ENCODE peak calls at places on chromosomes 5 and 9, in nine cellular contexts. B, T, Q, N, C, Y, X, A and F are unnamed samples.

GRCh38 chr5:146447734-146448380 is 724 bp downstream of the TCERG1 start:
- DNase-seq in X (no peak), C (no peak), T (peak; percentile 53), Q (peak; percentile 79), B (no peak), N (no peak), Y (no peak), A (peak; percentile 67), F (peak; percentile 65)

GRCh38 chr9:2181794-2182193 is 166.6 kb downstream of the SMARCA2 start:
- DNase-seq in X (no peak), A (no peak), B (no peak), C (no peak), N (no peak), Q (peak; percentile 18), Y (no peak), T (peak; percentile 69), F (no peak)

GRCh38 chr9:131500377-131500776 is 2.3 kb upstream of the POMT1 start:
- DNase-seq in B (no peak), N (peak; percentile 35), X (no peak), A (peak; percentile 80), T (no peak), Q (peak; percentile 11), Y (no peak), C (no peak), F (peak; percentile 42)

GRCh38 chr5:91182763-91183162 is 200.4 kb downstream of the ARRDC3 start:
- DNase-seq in Y (no peak), B (peak; percentile 16), N (no peak), X (no peak), A (no peak), C (peak; percentile 68), T (no peak), Q (no peak), F (no peak)

GRCh38 chr5:139306197-139306596 is 12.7 kb downstream of the MATR3 start:
- DNase-seq in X (no peak), Q (no peak), Y (no peak), A (no peak), N (no peak), T (no peak), B (no peak), C (no peak), F (no peak)

GRCh38 chr5:69285448-69286116 is 47.0 kb downstream of the CCDC125 start:
- DNase-seq in B (no peak), Y (no peak), N (no peak), T (no peak), C (no peak), Q (peak; percentile 3), A (no peak), X (no peak), F (no peak)

GRCh38 chr5:27234916-27235315 is 196.5 kb upstream of the CDH9 start:
- DNase-seq in C (no peak), B (no peak), A (no peak), Q (no peak), T (no peak), X (no peak), Y (no peak), N (no peak), F (no peak)

GRCh38 chr9:109062543-109062942 is 49.2 kb upstream of the CTNNAL1 start:
- DNase-seq in N (no peak), Y (no peak), C (no peak), T (no peak), B (no peak), X (no peak), A (no peak), Q (no peak), F (no peak)

GRCh38 chr5:54249210-54250028 is 61.0 kb downstream of the ARL15 start:
- DNase-seq in T (no peak), C (no peak), N (peak; percentile 12), X (no peak), A (peak; percentile 61), B (no peak), Q (peak; percentile 87), Y (no peak), F (no peak)

GRCh38 chr5:87924451-87924850 is 344.2 kb downstream of the TMEM161B start:
- DNase-seq in B (no peak), T (no peak), Q (no peak), A (no peak), N (no peak), Y (no peak), X (no peak), C (no peak), F (no peak)

GRCh38 chr5:56269216-56269927 is 36.2 kb upstream of the ANKRD55 start:
- DNase-seq in T (peak; percentile 78), Y (no peak), B (no peak), X (peak; percentile 2), A (no peak), Q (peak; percentile 61), C (no peak), N (no peak), F (peak; percentile 39)

GRCh38 chr5:171588790-171589189 is 169.3 kb downstream of the FGF18 start:
- DNase-seq in Y (no peak), A (no peak), C (peak; percentile 1), B (no peak), T (no peak), Q (no peak), N (no peak), X (no peak), F (no peak)

GRCh38 chr9:127980706-127981558 is at the start of gene EEIG1:
- DNase-seq in T (peak; percentile 93), Y (no peak), Q (peak; percentile 93), A (peak; percentile 99), B (no peak), C (peak; percentile 90), N (peak; percentile 97), X (peak; percentile 57), F (peak; percentile 88)

GRCh38 chr5:116380615-116381014 is 194.0 kb downstream of the SEMA6A start:
- DNase-seq in C (no peak), Y (no peak), X (no peak), N (no peak), B (no peak), A (no peak), Q (no peak), T (no peak), F (no peak)

GRCh38 chr9:31799953-31800609 is 584.4 kb upstream of the ACO1 start:
- DNase-seq in C (no peak), X (peak; percentile 82), T (peak; percentile 75), A (no peak), Y (no peak), B (no peak), N (no peak), Q (peak; percentile 45), F (peak; percentile 41)

GRCh38 chr5:127399068-127399467 is 108.5 kb downstream of the MEGF10 start:
- DNase-seq in Y (no peak), N (no peak), X (no peak), Q (no peak), C (no peak), B (no peak), T (no peak), A (no peak), F (no peak)

GRCh38 chr9:130030821-130031481 is 12.0 kb downstream of the FNBP1 start:
- DNase-seq in A (peak; percentile 58), Y (no peak), C (no peak), X (no peak), N (no peak), T (no peak), B (no peak), Q (peak; percentile 44), F (no peak)